ENCODE peak calls at places on chromosomes 1 and 21, in four cellular contexts. O is adrenal gland; D is CD8-positive, alpha-beta T cell; S is psoas muscle. C is an unnamed sample.

GRCh38 chr1:167137285-167138192 is 43.7 kb downstream of the STYXL2 start:
- DNase-seq in O (no peak), D (no peak), S (no peak), C (no peak)

GRCh38 chr21:36699546-36700294 is 805 bp downstream of the SIM2 start:
- DNase-seq in O (no peak), D (no peak), S (no peak), C (peak; percentile 54)

GRCh38 chr21:16942703-16943102 is 570.1 kb upstream of the CXADR start:
- DNase-seq in O (peak; percentile 20), D (no peak), S (no peak), C (no peak)

GRCh38 chr1:2384941-2385481 is 6.3 kb downstream of the MORN1 start:
- DNase-seq in O (peak; percentile 0), D (no peak), S (peak; percentile 53), C (no peak)

GRCh38 chr1:9846611-9847171 is 22.9 kb upstream of the CLSTN1 start:
- DNase-seq in O (no peak), D (no peak), S (peak; percentile 39), C (no peak)

GRCh38 chr1:15046487-15047165 is 106.9 kb upstream of the TMEM51 start:
- DNase-seq in O (peak; percentile 87), D (peak; percentile 34), S (peak; percentile 75), C (peak; percentile 88)

GRCh38 chr1:211601159-211601558 is 22.2 kb upstream of the SLC30A1 start:
- DNase-seq in O (no peak), D (no peak), S (no peak), C (no peak)

GRCh38 chr1:54168206-54168965 is 15.6 kb upstream of the CDCP2 start:
- DNase-seq in O (no peak), D (no peak), S (no peak), C (no peak)

GRCh38 chr1:56773341-56774066 is 45.7 kb downstream of the FYB2 start:
- DNase-seq in O (no peak), D (no peak), S (no peak), C (no peak)

GRCh38 chr1:230950404-230950803 is 28.3 kb downstream of the TTC13 start:
- DNase-seq in O (no peak), D (no peak), S (no peak), C (no peak)

GRCh38 chr1:119674835-119675289 is 26.8 kb upstream of the ZNF697 start:
- DNase-seq in O (no peak), D (no peak), S (peak; percentile 69), C (peak; percentile 50)

GRCh38 chr1:59143824-59144223 is 153.1 kb upstream of the FGGY start:
- DNase-seq in O (no peak), D (no peak), S (no peak), C (no peak)

GRCh38 chr1:117629625-117630422 is 24.0 kb downstream of the TENT5C start:
- DNase-seq in O (no peak), D (no peak), S (no peak), C (no peak)

GRCh38 chr1:238660849-238661248 is 725.5 kb upstream of the CHRM3 start:
- DNase-seq in O (no peak), D (no peak), S (no peak), C (no peak)

GRCh38 chr1:246569248-246570238 is 3.3 kb downstream of the CNST start:
- DNase-seq in O (no peak), D (no peak), S (no peak), C (peak; percentile 46)

GRCh38 chr1:4253918-4254317 is 353.8 kb upstream of the C1orf174 start:
- DNase-seq in O (no peak), D (no peak), S (no peak), C (no peak)

GRCh38 chr1:4726620-4727341 is 72.4 kb downstream of the AJAP1 start:
- DNase-seq in O (no peak), D (no peak), S (no peak), C (no peak)

GRCh38 chr1:44707112-44707881 is 23.7 kb downstream of the RNU5D-1 start:
- DNase-seq in O (no peak), D (no peak), S (no peak), C (no peak)

GRCh38 chr1:99784809-99785255 is 18.4 kb upstream of the FRRS1 start:
- DNase-seq in O (no peak), D (no peak), S (no peak), C (no peak)

GRCh38 chr1:204846546-204846945 is 24.1 kb upstream of the NFASC start:
- DNase-seq in O (no peak), D (no peak), S (no peak), C (no peak)

GRCh38 chr1:25145775-25146381 is 86.4 kb downstream of the SYF2 start:
- DNase-seq in O (no peak), D (no peak), S (no peak), C (peak; percentile 61)

GRCh38 chr1:81554108-81554507 is 246.6 kb upstream of the ADGRL2 start:
- DNase-seq in O (no peak), D (no peak), S (no peak), C (no peak)

GRCh38 chr1:150161747-150162581 is 12.2 kb downstream of the PLEKHO1 start:
- DNase-seq in O (no peak), D (no peak), S (no peak), C (no peak)

GRCh38 chr1:77825356-77825709 is 45.9 kb downstream of the MIGA1 start:
- DNase-seq in O (peak; percentile 69), D (no peak), S (no peak), C (peak; percentile 16)
- TF ChIP-seq CTCF in O (no peak), D (no peak), S (peak; percentile 33), C (peak; percentile 48)

DNA sequence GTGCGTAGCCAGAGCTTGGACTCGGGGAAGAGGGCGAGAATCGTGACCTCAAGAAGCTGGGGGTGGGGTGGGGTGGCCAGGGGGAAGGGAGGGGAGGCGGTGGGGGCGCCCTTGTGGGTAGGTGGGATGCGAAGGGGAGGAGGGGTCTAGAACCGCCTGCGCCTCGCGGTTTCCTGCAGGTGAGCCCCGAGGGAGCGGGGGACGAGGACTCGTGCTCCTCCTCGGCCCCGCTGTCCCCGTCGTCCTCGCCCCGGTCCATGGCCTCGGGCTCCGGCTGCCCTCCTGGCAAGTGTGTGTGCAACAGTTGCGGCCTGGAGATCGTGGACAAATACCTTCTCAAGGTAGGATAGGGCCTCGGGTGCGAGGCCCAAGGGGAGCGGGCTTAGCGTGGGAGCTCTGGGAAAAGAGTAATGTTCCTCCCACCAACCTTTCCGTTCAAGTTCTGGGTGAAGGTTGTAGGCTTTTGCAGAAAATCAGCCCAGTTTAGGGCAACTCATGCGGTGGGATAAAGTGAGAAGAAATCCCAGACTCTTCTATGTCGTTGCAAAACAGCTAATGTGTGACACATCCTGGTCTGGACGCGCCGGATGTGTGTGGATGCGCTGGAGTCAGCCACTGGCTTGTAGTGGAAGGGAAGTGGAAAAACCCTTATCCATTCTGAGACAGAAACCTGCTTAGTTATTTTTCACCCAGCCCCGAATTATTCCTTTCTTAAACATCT is 2.9 kb downstream of the LHX8 start:
- DNase-seq in O (no peak), D (no peak), S (no peak), C (no peak)
- TF ChIP-seq CTCF in O (no peak), D (no peak), S (no peak), C (no peak)

GRCh38 chr1:46431695-46432094 is 37.6 kb downstream of the FAAH start:
- DNase-seq in O (no peak), D (no peak), S (no peak), C (no peak)
- TF ChIP-seq CTCF in O (no peak), D (no peak), S (no peak), C (no peak)

GRCh38 chr1:179365342-179366092 is at the start of gene AXDND1:
- DNase-seq in O (peak; percentile 93), D (peak; percentile 82), S (peak; percentile 91), C (peak; percentile 87)
- TF ChIP-seq CTCF in O (no peak), D (no peak), S (peak; percentile 24), C (no peak)

GRCh38 chr1:6987940-6988339 is 202.7 kb downstream of the CAMTA1 start:
- DNase-seq in O (no peak), D (no peak), S (no peak), C (no peak)
- TF ChIP-seq CTCF in O (no peak), D (no peak), S (no peak), C (no peak)

GRCh38 chr1:212608956-212609700 is 567 bp downstream of the ATF3 start:
- DNase-seq in O (peak; percentile 60), D (peak; percentile 11), S (peak; percentile 70), C (peak; percentile 73)
- TF ChIP-seq CTCF in O (no peak), D (peak; percentile 29), S (peak; percentile 51), C (peak; percentile 80)

GRCh38 chr21:44925027-44925755 is 4.5 kb upstream of the ITGB2 start:
- DNase-seq in O (no peak), D (no peak), S (no peak), C (no peak)

GRCh38 chr21:44929242-44929798 is 8.6 kb upstream of the ITGB2 start:
- DNase-seq in O (no peak), D (no peak), S (peak; percentile 12), C (no peak)

GRCh38 chr21:44926364-44927101 is 5.8 kb upstream of the ITGB2 start:
- DNase-seq in O (no peak), D (peak; percentile 45), S (peak; percentile 50), C (peak; percentile 52)

GRCh38 chr21:44927587-44928461 is 7.1 kb upstream of the ITGB2 start:
- DNase-seq in O (no peak), D (peak; percentile 84), S (peak; percentile 61), C (peak; percentile 77)

GRCh38 chr21:44927259-44927586 is 6.5 kb upstream of the ITGB2 start:
- DNase-seq in O (no peak), D (no peak), S (peak; percentile 44), C (no peak)
- TF ChIP-seq CTCF in O (no peak), D (no peak), S (no peak), C (no peak)

DNA sequence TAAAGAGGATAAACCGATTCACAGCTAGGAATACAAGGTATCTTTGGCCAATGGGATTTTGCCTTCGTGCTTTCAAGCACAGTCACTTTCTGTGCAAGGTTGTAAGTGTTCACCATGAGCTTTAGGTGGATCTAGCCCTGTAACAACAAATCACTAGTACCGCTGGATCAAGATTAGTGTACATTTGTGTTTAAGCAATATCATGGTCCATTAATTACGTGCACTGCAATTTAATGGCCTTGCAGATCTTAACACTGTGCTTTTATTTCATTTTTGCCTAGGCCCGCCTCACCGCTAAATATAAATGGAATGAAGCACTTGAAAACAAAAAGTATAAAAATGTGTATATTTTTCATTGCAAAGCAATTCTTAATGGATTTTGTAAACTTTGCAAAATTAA is 461.1 kb downstream of the DSCAM start:
- DNase-seq in O (no peak), D (no peak), S (no peak), C (no peak)
- TF ChIP-seq CTCF in O (no peak), D (no peak), S (no peak), C (no peak)

GRCh38 chr1:11858613-11858967 is at the start of gene NPPB:
- DNase-seq in O (no peak), D (no peak), S (no peak), C (no peak)

GRCh38 chr1:11858158-11858557 is 587 bp downstream of the NPPB start:
- DNase-seq in O (no peak), D (no peak), S (no peak), C (no peak)

GRCh38 chr1:11860586-11860985 is 1.8 kb upstream of the NPPB start:
- DNase-seq in O (no peak), D (no peak), S (no peak), C (no peak)

GRCh38 chr1:11860083-11860482 is 1.3 kb upstream of the NPPB start:
- DNase-seq in O (no peak), D (no peak), S (no peak), C (no peak)

GRCh38 chr1:11858968-11859871 is 475 bp upstream of the NPPB start:
- DNase-seq in O (peak; percentile 78), D (peak; percentile 54), S (peak; percentile 83), C (peak; percentile 86)
- TF ChIP-seq CTCF in O (no peak), D (peak; percentile 34), S (peak; percentile 12), C (peak; percentile 26)